ENCODE peak calls at places on chromosomes 6 and 20, in five cellular contexts. R is HCT116, T is HepG2, F is SK-N-SH, H is H1. M is an unnamed sample.

GRCh38 chr20:2101935-2102584 is 433 bp downstream of the STK35 start:
- DNase-seq in R (peak), T (peak), H (peak), F (peak), M (peak)

GRCh38 chr6:148851683-148852556 is 105.1 kb downstream of the UST start:
- DNase-seq in H (no peak), F (no peak), R (no peak), T (no peak), M (no peak)

GRCh38 chr20:21500599-21500998 is 13.3 kb downstream of the NKX2-2 start:
- DNase-seq in F (no peak), T (no peak), R (no peak), H (no peak), M (no peak)

GRCh38 chr6:147285087-147285855 is 81.1 kb downstream of the STXBP5 start:
- DNase-seq in R (peak), H (no peak), F (peak), T (peak), M (peak)

GRCh38 chr6:21396313-21396712 is 197.2 kb upstream of the SOX4 start:
- DNase-seq in T (no peak), F (no peak), H (no peak), R (no peak), M (no peak)

GRCh38 chr6:30042476-30042875 is 18.6 kb upstream of the POLR1H start:
- DNase-seq in R (no peak), T (no peak), H (no peak), F (no peak), M (no peak)

GRCh38 chr6:11144393-11144829 is 32.9 kb upstream of the ERVFRD-1 start:
- DNase-seq in T (peak), R (peak), F (peak), H (peak), M (peak)

GRCh38 chr6:129750390-129750789 is 40.4 kb upstream of the ARHGAP18 start:
- DNase-seq in H (no peak), T (no peak), R (no peak), F (no peak), M (no peak)

GRCh38 chr6:12842658-12843057 is 126.1 kb downstream of the PHACTR1 start:
- DNase-seq in R (no peak), F (no peak), H (no peak), T (no peak), M (no peak)

GRCh38 chr6:12842126-12842525 is 125.6 kb downstream of the PHACTR1 start:
- DNase-seq in T (no peak), F (no peak), R (no peak), H (no peak), M (no peak)

GRCh38 chr6:12841619-12842018 is 125.1 kb downstream of the PHACTR1 start:
- DNase-seq in T (no peak), F (no peak), H (no peak), R (no peak), M (peak)

GRCh38 chr6:12845224-12846004 is 128.8 kb downstream of the PHACTR1 start:
- DNase-seq in F (peak), H (no peak), R (no peak), T (no peak), M (peak)

GRCh38 chr6:12844284-12845223 is 128.0 kb downstream of the PHACTR1 start:
- DNase-seq in H (no peak), R (peak), T (peak), F (peak), M (peak)
- TF ChIP-seq JUND in H (no peak), R (no peak), T (no peak), F (no peak), M (peak)

GRCh38 chr20:49046087-49046900 is at the start of gene CSE1L:
- DNase-seq in F (peak), R (peak), T (peak), H (peak), M (peak)
- TF ChIP-seq JUND in F (no peak), R (no peak), T (no peak), H (no peak), M (no peak)

DNA sequence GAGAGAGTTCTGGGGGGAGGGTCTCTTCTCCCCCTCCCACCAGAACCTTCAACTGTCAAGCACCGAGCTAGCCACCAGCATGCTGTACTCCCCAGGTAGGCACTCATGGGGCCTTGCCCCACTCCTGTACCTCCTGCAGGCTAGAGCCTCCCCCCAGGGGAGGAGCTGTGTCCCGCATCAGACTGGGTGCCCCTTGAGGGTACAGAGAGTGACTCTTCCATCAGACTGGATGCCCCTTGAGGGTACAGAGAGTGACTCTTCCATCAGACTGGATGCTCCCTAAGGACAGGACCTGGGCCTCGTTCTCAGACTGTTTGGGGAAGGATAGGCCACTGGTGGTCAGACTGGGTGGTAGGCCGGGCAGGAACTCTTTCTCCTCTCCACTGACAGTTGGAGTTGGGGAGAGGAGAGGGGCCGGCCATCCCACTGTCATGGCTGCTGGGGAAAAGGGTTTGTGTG is at the start of gene CAPN11:
- DNase-seq in R (no peak), F (no peak), T (no peak), H (no peak), M (no peak)
- TF ChIP-seq JUND in R (no peak), F (no peak), T (no peak), H (no peak), M (no peak)

DNA sequence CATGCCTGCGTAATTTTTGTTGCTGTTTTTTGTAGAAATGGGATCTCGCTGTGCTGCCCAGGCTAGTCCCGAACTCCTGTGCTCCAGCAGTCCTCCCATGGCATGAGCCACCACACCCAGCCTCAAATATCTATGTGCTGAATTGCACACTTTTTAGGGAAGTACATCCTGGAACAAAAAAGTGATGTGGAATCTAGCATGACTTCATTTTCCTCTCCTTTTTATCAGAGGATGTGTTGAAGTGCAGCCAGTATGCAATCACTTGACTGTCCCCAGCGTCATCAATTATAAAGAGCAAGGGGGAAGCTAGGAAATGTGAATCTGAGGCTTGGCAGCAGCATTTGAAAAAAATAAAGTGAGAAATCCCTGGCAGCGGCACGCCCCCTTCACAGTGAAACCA is 6.4 kb upstream of the EXOC2 start:
- DNase-seq in R (no peak), T (no peak), F (no peak), H (no peak), M (no peak)
- TF ChIP-seq JUND in R (no peak), T (no peak), F (no peak), H (no peak), M (no peak)

DNA sequence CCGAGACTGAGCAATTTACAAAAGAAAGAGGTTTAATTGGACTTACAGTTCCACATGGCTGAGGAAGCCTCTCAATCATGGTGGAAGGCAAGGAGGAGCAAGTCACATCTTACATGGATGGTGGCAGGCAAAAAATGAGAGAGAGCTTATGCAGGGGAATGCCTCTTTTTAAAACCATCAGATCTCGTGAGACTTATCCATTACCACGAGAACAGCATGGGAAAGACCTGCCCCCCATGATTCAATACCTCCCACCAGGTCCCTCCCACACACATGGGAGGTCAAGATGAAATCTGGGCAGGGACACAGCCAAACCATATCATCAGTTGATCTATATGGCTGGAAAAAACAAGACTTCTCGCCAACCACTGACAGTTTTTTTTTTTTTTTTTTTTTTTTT is 163.5 kb downstream of the GMPR start:
- DNase-seq in T (no peak), F (no peak), R (no peak), H (no peak), M (no peak)
- TF ChIP-seq JUND in T (no peak), F (no peak), R (no peak), H (no peak), M (no peak)

M was measured in T47D.